ENCODE peak calls at places on chromosomes 11 and 22, in four cellular contexts. N is adrenal gland, R is thyroid gland, D is A549. X is an unnamed sample.

GRCh38 chr22:50403701-50404101 is 60.6 kb downstream of the PPP6R2 start:
- DNase-seq in N (peak; percentile 75), R (peak; percentile 61), D (no peak), X (peak; percentile 85)

GRCh38 chr22:30015846-30016245 is 64.4 kb upstream of the HORMAD2 start:
- DNase-seq in N (no peak), R (no peak), D (no peak), X (no peak)

GRCh38 chr11:96567193-96567592 is 177.4 kb downstream of the JRKL start:
- DNase-seq in N (no peak), R (no peak), D (no peak), X (no peak)

GRCh38 chr11:4072668-4073285 is 21.8 kb upstream of the RRM1 start:
- DNase-seq in N (peak; percentile 80), R (peak; percentile 47), D (peak; percentile 80), X (no peak)

GRCh38 chr11:61700221-61700620 is 20.0 kb downstream of the DAGLA start:
- DNase-seq in N (peak; percentile 79), R (no peak), D (peak; percentile 88), X (no peak)

GRCh38 chr11:10606536-10607208 is 38.2 kb upstream of the LYVE1 start:
- DNase-seq in N (no peak), R (no peak), D (no peak), X (no peak)

GRCh38 chr11:64372802-64373597 is 14.0 kb downstream of the RPS6KA4 start:
- DNase-seq in N (no peak), R (no peak), D (peak; percentile 90), X (peak; percentile 72)

GRCh38 chr11:8779732-8780131 is 97.1 kb downstream of the RPL27A start:
- DNase-seq in N (no peak), R (no peak), D (no peak), X (no peak)

GRCh38 chr11:83724704-83725114 is 438.5 kb upstream of the CCDC90B start:
- DNase-seq in N (peak; percentile 11), R (peak; percentile 80), D (peak; percentile 4), X (no peak)

GRCh38 chr11:11396290-11397042 is 43.4 kb upstream of the CSNK2A3 start:
- DNase-seq in N (no peak), R (no peak), D (peak; percentile 50), X (no peak)

GRCh38 chr11:47044112-47044511 is 107.6 kb downstream of the CSTPP1 start:
- DNase-seq in N (no peak), R (no peak), D (no peak), X (no peak)

GRCh38 chr22:35489225-35489624 is 51.4 kb upstream of the RASD2 start:
- DNase-seq in N (no peak), R (no peak), D (no peak), X (no peak)

GRCh38 chr11:130725417-130726233 is 190.7 kb downstream of the SNX19 start:
- DNase-seq in N (no peak), R (no peak), D (no peak), X (no peak)

GRCh38 chr11:66081505-66081904 is 11.4 kb downstream of the PACS1 start:
- DNase-seq in N (peak; percentile 43), R (peak; percentile 53), D (no peak), X (peak; percentile 61)

GRCh38 chr22:20090730-20091240 is 10.7 kb downstream of the DGCR8 start:
- DNase-seq in N (no peak), R (no peak), D (no peak), X (peak; percentile 42)

GRCh38 chr11:118437046-118437735 is 899 bp downstream of the KMT2A start:
- DNase-seq in N (peak; percentile 67), R (peak; percentile 51), D (peak; percentile 28), X (peak; percentile 78)

GRCh38 chr11:64207247-64208085 is 945 bp downstream of the FERMT3 start:
- DNase-seq in N (peak; percentile 64), R (peak; percentile 42), D (no peak), X (peak; percentile 70)

GRCh38 chr11:32099516-32099915 is 8.6 kb downstream of the RCN1 start:
- DNase-seq in N (no peak), R (no peak), D (no peak), X (no peak)

GRCh38 chr22:25672685-25673084 is 69.3 kb upstream of the MYO18B start:
- DNase-seq in N (no peak), R (no peak), D (no peak), X (no peak)

GRCh38 chr11:65646921-65647701 is 9.2 kb downstream of the SIPA1 start:
- DNase-seq in N (peak; percentile 89), R (peak; percentile 55), D (peak; percentile 61), X (peak; percentile 84)

GRCh38 chr11:115396533-115396932 is 107.7 kb downstream of the CADM1 start:
- DNase-seq in N (no peak), R (no peak), D (no peak), X (no peak)

GRCh38 chr11:66277475-66278391 is at the start of gene CNIH2:
- DNase-seq in N (peak; percentile 31), R (peak; percentile 51), D (no peak), X (no peak)

GRCh38 chr11:117827521-117828511 is 3.3 kb upstream of the FXYD2 start:
- DNase-seq in N (no peak), R (no peak), D (no peak), X (peak; percentile 16)

GRCh38 chr22:17264321-17265052 is 45.3 kb upstream of the ADA2 start:
- DNase-seq in N (no peak), R (peak; percentile 9), D (no peak), X (no peak)

GRCh38 chr11:15430381-15430780 is 315.7 kb downstream of the INSC start:
- DNase-seq in N (no peak), R (no peak), D (no peak), X (no peak)

GRCh38 chr11:95150977-95151684 is 61.5 kb downstream of the ENDOD1 start:
- DNase-seq in N (peak; percentile 92), R (peak; percentile 93), D (peak; percentile 86), X (peak; percentile 95)

GRCh38 chr11:95147364-95147905 is 57.8 kb downstream of the ENDOD1 start:
- DNase-seq in N (peak; percentile 80), R (no peak), D (peak; percentile 33), X (no peak)

GRCh38 chr11:95148938-95149337 is 59.3 kb downstream of the ENDOD1 start:
- DNase-seq in N (no peak), R (no peak), D (no peak), X (no peak)

GRCh38 chr11:95148421-95148820 is 58.8 kb downstream of the ENDOD1 start:
- DNase-seq in N (no peak), R (no peak), D (no peak), X (no peak)

DNA sequence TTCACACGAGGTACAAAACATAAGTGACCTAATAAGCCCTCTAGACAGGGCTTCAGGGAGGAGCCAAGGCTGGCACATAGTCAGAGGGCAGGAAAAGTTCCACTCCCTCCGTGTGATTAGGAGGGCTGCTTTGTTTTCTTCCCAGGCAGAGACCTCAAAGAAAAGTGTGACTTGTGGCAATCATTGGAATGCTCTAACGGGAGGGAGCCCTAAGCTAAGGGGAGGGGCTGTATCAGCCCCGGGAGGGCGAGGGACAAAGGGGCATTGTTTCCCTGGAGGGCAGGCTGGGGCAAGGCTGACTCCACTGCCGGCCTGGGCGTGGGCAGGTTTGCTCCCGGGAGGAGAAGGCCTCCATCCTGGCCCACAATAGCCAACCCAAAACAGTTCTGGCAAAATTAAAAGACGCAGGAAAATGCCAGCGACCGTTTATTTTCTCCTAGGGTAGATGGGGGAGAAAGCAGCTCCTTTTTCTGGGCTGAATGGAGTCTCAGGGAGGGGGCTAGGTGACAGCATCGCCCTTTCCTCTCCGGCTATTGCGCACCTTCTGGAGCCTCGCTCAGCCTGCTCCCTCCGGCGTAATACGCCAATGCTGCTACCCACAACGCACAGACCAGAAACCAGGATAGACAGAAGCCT is 60.1 kb downstream of the ENDOD1 start:
- DNase-seq in N (no peak), R (no peak), D (no peak), X (no peak)
- H3K4me1 ChIP-seq in N (peaks cover 38% of the 10 kb centered on the region), R (peaks cover 7% of the 10 kb centered on the region), D (peaks cover 12% of the 10 kb centered on the region), X (peaks cover 31% of the 10 kb centered on the region)

DNA sequence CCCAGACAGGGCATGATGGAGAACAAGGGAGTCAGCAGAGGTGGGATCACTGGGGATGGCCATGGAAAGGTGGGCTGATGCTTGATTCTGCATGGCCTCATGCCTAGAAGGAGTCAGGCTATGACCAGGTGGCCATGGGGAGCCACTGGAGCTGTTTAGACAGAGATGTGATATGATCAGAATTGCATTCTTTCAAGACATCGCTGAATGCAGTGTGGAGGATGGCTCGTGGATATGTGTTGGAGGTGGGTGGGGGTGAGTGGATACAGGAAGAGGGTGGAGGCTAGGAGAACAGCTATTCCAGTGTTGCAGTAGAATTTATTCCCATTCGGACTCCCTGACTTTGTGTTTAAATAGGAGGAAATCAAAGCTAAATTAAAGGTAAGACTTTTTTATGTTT is 841.1 kb downstream of the NTM start:
- DNase-seq in N (no peak), R (no peak), D (no peak), X (no peak)
- H3K4me1 ChIP-seq in N (no peaks in the 10 kb centered on the region), R (no peaks in the 10 kb centered on the region), D (no peaks in the 10 kb centered on the region), X (no peaks in the 10 kb centered on the region)

GRCh38 chr11:72682238-72682872 is 8.1 kb upstream of the PDE2A start:
- DNase-seq in N (no peak), R (no peak), D (no peak), X (no peak)

GRCh38 chr11:72684236-72684912 is 10.2 kb upstream of the PDE2A start:
- DNase-seq in N (peak; percentile 78), R (peak; percentile 52), D (peak; percentile 76), X (peak; percentile 73)

GRCh38 chr11:72681226-72682153 is 7.3 kb upstream of the PDE2A start:
- DNase-seq in N (peak; percentile 52), R (peak; percentile 50), D (no peak), X (no peak)

GRCh38 chr11:72685560-72686480 is 11.6 kb upstream of the PDE2A start:
- DNase-seq in N (no peak), R (no peak), D (no peak), X (peak; percentile 53)

DNA sequence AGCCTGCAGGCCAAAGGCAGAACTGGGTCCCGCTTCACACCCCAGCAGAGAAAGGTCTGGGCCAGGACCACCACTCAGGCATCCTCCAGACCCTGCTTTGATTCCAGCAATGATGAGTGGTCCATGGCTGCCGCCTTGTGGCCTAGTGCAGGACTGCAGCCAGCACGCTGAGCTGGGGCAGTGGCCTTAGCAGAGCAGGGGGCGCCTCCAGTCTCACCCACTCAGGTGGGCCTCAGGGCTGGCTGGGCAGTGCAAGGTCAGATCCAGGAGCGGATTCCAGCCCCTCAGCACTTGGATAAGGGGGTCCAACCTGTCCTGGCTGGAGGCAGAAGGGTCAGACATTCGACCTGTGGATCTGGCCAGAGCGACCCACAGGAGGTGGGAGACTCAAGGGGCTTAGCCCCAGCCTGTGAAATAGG is 9.6 kb upstream of the PDE2A start:
- DNase-seq in N (peak; percentile 69), R (peak; percentile 54), D (peak; percentile 42), X (peak; percentile 80)
- H3K4me1 ChIP-seq in N (peaks cover 13% of the 10 kb centered on the region), R (no peaks in the 10 kb centered on the region), D (peaks cover 9% of the 10 kb centered on the region), X (no peaks in the 10 kb centered on the region)

DNA sequence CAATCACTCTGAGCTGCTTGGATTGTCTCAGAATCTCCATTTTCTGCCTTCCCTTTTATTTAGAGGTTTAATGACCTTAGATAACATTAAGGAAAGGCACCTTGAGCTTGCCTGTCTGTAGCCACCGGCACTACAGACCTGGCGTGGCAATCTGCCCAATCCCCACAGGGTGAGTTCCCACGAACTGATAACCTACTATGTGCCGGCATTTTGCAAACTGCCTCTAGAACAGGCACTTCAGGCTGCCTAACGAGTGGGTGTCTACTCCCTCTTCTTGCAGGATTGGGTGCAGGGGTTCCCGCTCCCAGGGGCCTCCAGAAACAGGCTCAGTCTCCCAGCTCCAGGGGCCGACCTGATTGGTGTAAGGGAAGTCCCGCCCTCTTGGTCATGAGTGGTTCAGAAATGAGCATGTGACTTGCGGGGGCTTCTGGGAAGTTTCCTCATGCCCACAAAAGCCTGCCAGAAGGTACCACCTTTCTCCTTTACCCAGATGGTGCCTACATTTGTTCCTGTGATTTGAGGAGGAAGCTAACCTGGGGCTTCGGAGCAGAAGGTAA is 120.0 kb upstream of the LDLRAD3 start:
- DNase-seq in N (no peak), R (no peak), D (no peak), X (no peak)
- H3K4me1 ChIP-seq in N (peaks cover 21% of the 10 kb centered on the region), R (no peaks in the 10 kb centered on the region), D (no peaks in the 10 kb centered on the region), X (no peaks in the 10 kb centered on the region)

X was measured in tibial artery.